ENCODE peak calls at places on chromosomes 13 and 19, in five cellular contexts. F is A549, E is stomach, Q is ovary, Y is breast epithelium. J is an unnamed sample.

GRCh38 chr19:2663920-2664571 is 38.4 kb downstream of the GNG7 start:
- DNase-seq in F (no peak), E (peak; percentile 47), Q (no peak), Y (no peak), J (no peak)

GRCh38 chr19:18173572-18174294 is at the start of gene IFI30:
- DNase-seq in E (peak; percentile 96), Y (peak; percentile 75), Q (peak; percentile 84), F (peak; percentile 45), J (peak; percentile 65)

GRCh38 chr13:105207586-105208293 is 1327.7 kb downstream of the EFNB2 start:
- DNase-seq in F (no peak), Y (no peak), E (no peak), Q (no peak), J (no peak)

GRCh38 chr19:50998061-50998460 is 3.3 kb downstream of the KLK8 start:
- DNase-seq in F (no peak), Y (no peak), E (no peak), Q (no peak), J (no peak)

GRCh38 chr19:3609779-3610719 is 3.4 kb upstream of the TBXA2R start:
- DNase-seq in Y (no peak), E (no peak), Q (peak; percentile 41), F (peak; percentile 47), J (no peak)

GRCh38 chr13:50085063-50085462 is 69.8 kb downstream of the KCNRG start:
- DNase-seq in E (no peak), Y (no peak), Q (no peak), F (peak; percentile 32), J (no peak)

GRCh38 chr19:32830231-32831014 is 39.1 kb downstream of the SLC7A9 start:
- DNase-seq in Q (no peak), Y (no peak), E (no peak), F (no peak), J (peak; percentile 10)

GRCh38 chr19:42396248-42396541 is 6.1 kb upstream of the CNFN start:
- DNase-seq in Q (no peak), Y (no peak), E (no peak), F (no peak), J (no peak)

GRCh38 chr13:111639994-111640393 is 319.6 kb downstream of the TEX29 start:
- DNase-seq in F (no peak), Y (no peak), E (no peak), Q (no peak), J (peak; percentile 64)

DNA sequence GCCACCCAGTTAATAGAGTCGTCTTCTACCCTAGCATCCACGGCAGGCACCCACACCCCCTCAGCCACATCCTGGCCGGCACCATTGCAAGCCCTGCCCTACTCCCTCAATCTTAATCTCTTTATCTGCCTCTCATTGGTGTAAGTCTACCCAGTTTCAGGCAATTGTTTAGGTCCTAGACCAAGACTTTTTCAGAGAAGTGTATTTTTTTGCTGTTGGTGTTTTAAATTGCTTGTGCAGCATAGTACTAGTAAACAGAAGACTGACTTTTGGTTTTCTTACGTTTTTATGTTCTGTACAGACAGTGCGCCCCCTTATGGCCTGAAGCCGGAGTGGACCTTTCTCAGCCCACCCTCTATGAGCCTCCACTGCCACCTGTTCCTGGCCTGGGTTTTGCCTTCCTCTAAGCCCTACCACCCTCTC is 2.3 kb upstream of the LCP1 start:
- DNase-seq in F (peak; percentile 22), Q (no peak), E (peak; percentile 38), Y (no peak), J (no peak)
- H3K4me3 ChIP-seq in F (no peak overlapping the region), Q (no peak overlapping the region), E (no peak overlapping the region), Y (no peak overlapping the region), J (no peak overlapping the region)

GRCh38 chr19:47885067-47885463 is 1.1 kb downstream of the SULT2A1 start:
- DNase-seq in Q (no peak), Y (no peak), E (no peak), F (no peak), J (no peak)
- TF ChIP-seq POLR2A in Q (no peak), Y (no peak), E (no peak), F (no peak), J (no peak)

GRCh38 chr19:47418595-47419036 is 711 bp downstream of the MEIS3 start:
- DNase-seq in E (no peak), Q (no peak), Y (no peak), F (no peak), J (no peak)

GRCh38 chr19:47417746-47418594 is 1.4 kb downstream of the MEIS3 start:
- DNase-seq in Q (no peak), Y (no peak), F (no peak), E (no peak), J (no peak)

GRCh38 chr19:47417107-47417745 is 2.1 kb downstream of the MEIS3 start:
- DNase-seq in Y (no peak), F (no peak), E (no peak), Q (no peak), J (no peak)

GRCh38 chr19:47419789-47420188 is 462 bp upstream of the MEIS3 start:
- DNase-seq in Y (no peak), E (no peak), F (no peak), Q (no peak), J (no peak)

DNA sequence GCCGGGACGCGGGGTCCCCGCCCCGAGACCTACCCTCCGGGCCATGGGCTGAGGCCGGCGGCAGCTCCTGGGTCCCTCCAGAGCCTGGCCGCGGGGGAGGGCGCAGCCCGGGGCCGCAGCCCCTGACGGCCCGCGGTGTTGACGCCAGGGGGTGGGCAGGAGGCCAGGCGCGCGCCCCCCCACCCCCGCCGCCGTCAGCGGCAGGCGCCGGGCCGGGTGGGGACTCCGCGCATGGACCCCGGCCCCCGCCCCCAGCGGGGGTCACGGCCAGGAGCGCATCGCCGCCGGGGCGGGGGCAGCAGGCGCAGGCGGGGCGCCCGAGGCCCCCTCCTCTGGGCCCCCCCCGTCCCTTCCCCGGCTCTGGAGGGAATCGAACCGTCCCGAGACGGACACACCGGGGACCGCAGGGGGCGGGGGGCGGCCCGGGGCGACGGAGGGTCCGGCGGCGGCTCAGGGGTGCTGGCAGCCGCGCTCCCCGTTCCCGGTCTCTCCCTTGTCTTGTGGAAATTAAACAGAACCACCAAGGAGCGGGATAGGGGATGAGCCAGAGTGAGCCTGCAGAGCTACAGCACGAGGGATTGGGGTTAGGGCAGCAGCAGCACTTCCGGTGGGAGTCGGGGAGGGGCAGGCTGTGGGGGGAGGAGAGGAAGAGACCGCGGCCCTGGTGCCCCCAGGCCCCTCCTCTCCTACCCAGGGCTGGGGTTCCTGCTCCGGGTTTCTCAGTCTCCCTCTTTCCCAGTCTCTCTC is at the start of gene MEIS3:
- DNase-seq in F (peak; percentile 55), E (no peak), Y (no peak), Q (peak; percentile 51), J (no peak)
- TF ChIP-seq CTCF in F (no peak), E (no peak), Y (no peak), Q (no peak), J (no peak)

DNA sequence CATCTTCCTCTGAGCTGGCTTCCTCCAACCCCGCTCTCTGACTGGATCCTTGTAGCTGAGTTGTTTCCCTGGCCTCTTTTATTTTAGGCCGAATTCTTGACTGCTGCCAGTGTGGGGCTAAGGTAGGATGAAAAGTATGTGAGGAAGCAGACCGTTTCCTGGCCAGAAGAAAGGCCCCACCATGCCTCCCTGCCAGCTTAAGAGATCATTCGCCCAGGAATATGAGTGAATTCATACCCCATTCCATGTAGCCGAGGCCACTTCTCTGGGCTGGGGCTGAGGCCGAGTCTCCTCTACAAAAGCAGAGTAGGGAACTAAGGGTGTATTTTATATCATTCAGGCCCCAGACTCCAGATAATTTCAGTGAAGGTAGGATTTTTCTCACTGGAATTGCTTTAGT is 32.3 kb downstream of the NFIX start:
- DNase-seq in Q (no peak), F (no peak), E (no peak), Y (no peak), J (no peak)
- H3K4me3 ChIP-seq in Q (peak overlapping the region; percentile 32), F (no peak overlapping the region), E (peak overlapping the region; percentile 55), Y (peak overlapping the region; percentile 53), J (no peak overlapping the region)

DNA sequence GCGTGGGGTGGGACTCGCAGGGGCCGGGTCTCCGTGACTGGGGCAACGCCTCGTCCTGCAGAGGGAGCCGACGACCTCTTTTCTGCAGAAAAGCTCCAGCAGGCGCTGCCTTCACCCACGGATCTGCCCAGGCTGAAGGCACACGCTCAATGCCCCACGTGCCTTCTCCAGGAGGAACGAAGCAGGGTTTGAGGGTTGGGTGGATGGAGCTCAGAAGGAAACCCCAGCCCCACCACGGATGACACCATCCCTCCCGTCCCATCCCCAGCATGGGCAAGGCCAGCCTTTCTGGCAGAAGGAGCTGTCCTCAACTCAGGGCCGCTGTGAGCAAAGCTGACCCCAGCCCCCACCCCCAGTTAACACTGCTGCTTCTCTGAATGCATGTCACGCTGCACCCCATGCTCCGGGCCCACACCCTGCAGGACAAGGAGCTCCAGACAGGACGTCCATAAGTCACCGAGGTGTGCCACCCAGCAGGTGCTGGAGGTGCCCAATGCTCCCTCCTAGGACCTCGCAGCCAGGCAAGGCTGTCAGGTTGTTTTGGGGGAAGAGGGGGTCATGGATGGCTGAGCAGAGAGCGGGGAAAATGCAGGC is 7.4 kb downstream of the C19orf25 start:
- DNase-seq in E (no peak), F (no peak), Y (no peak), Q (no peak), J (no peak)
- TF ChIP-seq POLR2A in E (no peak), F (no peak), Y (no peak), Q (no peak), J (no peak)

GRCh38 chr19:58183822-58184215 is 958 bp downstream of the ZNF274 start:
- DNase-seq in E (no peak), Y (no peak), F (no peak), Q (no peak), J (no peak)

GRCh38 chr19:58182577-58182988 is 278 bp upstream of the ZNF274 start:
- DNase-seq in E (no peak), F (no peak), Y (no peak), Q (peak; percentile 92), J (no peak)

GRCh38 chr19:58182989-58183821 is at the start of gene ZNF274:
- DNase-seq in E (peak; percentile 93), Q (peak; percentile 96), Y (peak; percentile 92), F (peak; percentile 98), J (peak; percentile 89)

GRCh38 chr19:58181902-58182576 is 822 bp upstream of the ZNF274 start:
- DNase-seq in E (peak; percentile 27), Y (peak; percentile 28), F (peak; percentile 82), Q (no peak), J (no peak)
- TF ChIP-seq CTCF in E (no peak), Y (no peak), F (peak; percentile 20), Q (no peak), J (no peak)

GRCh38 chr19:48613024-48613851 is 1.6 kb downstream of the FAM83E start:
- DNase-seq in E (peak; percentile 87), F (no peak), Y (no peak), Q (peak; percentile 54), J (no peak)
- H3K4me3 ChIP-seq in E (peak overlapping the region; percentile 93), F (no peak overlapping the region), Y (peak overlapping the region; percentile 7), Q (no peak overlapping the region), J (no peak overlapping the region)

GRCh38 chr13:45464687-45465453 is at the start of gene COG3:
- DNase-seq in Y (peak; percentile 94), Q (peak; percentile 96), E (peak; percentile 96), F (peak; percentile 94), J (peak; percentile 95)
- TF ChIP-seq POLR2A in Y (peak; percentile 85), Q (peak; percentile 60), E (no peak), F (peak; percentile 54), J (no peak)